ENCODE peak calls at places on chromosomes 13 and 19, in nine cellular contexts. One of them, this sample, is unnamed.

GRCh38 chr13:94312511-94313191 is 166.8 kb downstream of the DCT start:
- DNase-seq in fibroblast of lung: peak; percentile 32
- DNase-seq in H1: no peak
- DNase-seq in retinal pigment epithelial cell: no peak
- DNase-seq in adrenal gland: peak; percentile 23
- DNase-seq in dorsolateral prefrontal cortex: no peak
- DNase-seq in A549: no peak
- DNase-seq in fibroblast of pulmonary artery: no peak
- DNase-seq in foreskin fibroblast: no peak
- DNase-seq in this sample: no peak

GRCh38 chr13:42575938-42576337 is 2.0 kb downstream of the TNFSF11 start:
- DNase-seq in fibroblast of lung: no peak
- DNase-seq in H1: no peak
- DNase-seq in retinal pigment epithelial cell: no peak
- DNase-seq in adrenal gland: no peak
- DNase-seq in dorsolateral prefrontal cortex: no peak
- DNase-seq in A549: no peak
- DNase-seq in fibroblast of pulmonary artery: no peak
- DNase-seq in foreskin fibroblast: no peak
- DNase-seq in this sample: no peak

GRCh38 chr19:50552540-50552939 is 15.7 kb downstream of the LRRC4B start:
- DNase-seq in fibroblast of lung: no peak
- DNase-seq in H1: no peak
- DNase-seq in retinal pigment epithelial cell: no peak
- DNase-seq in adrenal gland: no peak
- DNase-seq in dorsolateral prefrontal cortex: no peak
- DNase-seq in A549: no peak
- DNase-seq in fibroblast of pulmonary artery: no peak
- DNase-seq in foreskin fibroblast: no peak
- DNase-seq in this sample: no peak

GRCh38 chr19:6730153-6730804 is 7.1 kb downstream of the GPR108 start:
- DNase-seq in fibroblast of lung: no peak
- DNase-seq in H1: peak; percentile 82
- DNase-seq in retinal pigment epithelial cell: no peak
- DNase-seq in adrenal gland: peak; percentile 94
- DNase-seq in dorsolateral prefrontal cortex: peak; percentile 47
- DNase-seq in A549: peak; percentile 84
- DNase-seq in fibroblast of pulmonary artery: no peak
- DNase-seq in foreskin fibroblast: no peak
- DNase-seq in this sample: no peak

GRCh38 chr13:43153436-43154082 is 130.2 kb downstream of the DNAJC15 start:
- DNase-seq in fibroblast of lung: peak; percentile 95
- DNase-seq in H1: no peak
- DNase-seq in retinal pigment epithelial cell: peak; percentile 52
- DNase-seq in adrenal gland: no peak
- DNase-seq in dorsolateral prefrontal cortex: no peak
- DNase-seq in A549: peak; percentile 41
- DNase-seq in fibroblast of pulmonary artery: peak; percentile 70
- DNase-seq in foreskin fibroblast: peak; percentile 91
- DNase-seq in this sample: peak; percentile 95

GRCh38 chr13:39888865-39889810 is 233.7 kb downstream of the COG6 start:
- DNase-seq in fibroblast of lung: peak; percentile 39
- DNase-seq in H1: no peak
- DNase-seq in retinal pigment epithelial cell: peak; percentile 63
- DNase-seq in adrenal gland: no peak
- DNase-seq in dorsolateral prefrontal cortex: no peak
- DNase-seq in A549: no peak
- DNase-seq in fibroblast of pulmonary artery: no peak
- DNase-seq in foreskin fibroblast: no peak
- DNase-seq in this sample: no peak

GRCh38 chr19:39296055-39296645 is at the start of gene IFNL1:
- DNase-seq in fibroblast of lung: no peak
- DNase-seq in H1: no peak
- DNase-seq in retinal pigment epithelial cell: no peak
- DNase-seq in adrenal gland: no peak
- DNase-seq in dorsolateral prefrontal cortex: no peak
- DNase-seq in A549: no peak
- DNase-seq in fibroblast of pulmonary artery: no peak
- DNase-seq in foreskin fibroblast: no peak
- DNase-seq in this sample: no peak

GRCh38 chr13:34334984-34335661 is 517.2 kb downstream of the RFC3 start:
- DNase-seq in fibroblast of lung: no peak
- DNase-seq in H1: no peak
- DNase-seq in retinal pigment epithelial cell: no peak
- DNase-seq in adrenal gland: no peak
- DNase-seq in dorsolateral prefrontal cortex: no peak
- DNase-seq in A549: no peak
- DNase-seq in fibroblast of pulmonary artery: no peak
- DNase-seq in foreskin fibroblast: peak; percentile 25
- DNase-seq in this sample: no peak

GRCh38 chr19:52219611-52220010 is 29.8 kb downstream of the PPP2R1A start:
- DNase-seq in fibroblast of lung: no peak
- DNase-seq in H1: no peak
- DNase-seq in retinal pigment epithelial cell: no peak
- DNase-seq in adrenal gland: peak; percentile 1
- DNase-seq in dorsolateral prefrontal cortex: no peak
- DNase-seq in A549: no peak
- DNase-seq in fibroblast of pulmonary artery: no peak
- DNase-seq in foreskin fibroblast: no peak
- DNase-seq in this sample: no peak

GRCh38 chr19:47587295-47587694 is 14.3 kb upstream of the ZNF541 start:
- DNase-seq in fibroblast of lung: peak; percentile 75
- DNase-seq in H1: no peak
- DNase-seq in retinal pigment epithelial cell: no peak
- DNase-seq in adrenal gland: no peak
- DNase-seq in dorsolateral prefrontal cortex: no peak
- DNase-seq in A549: no peak
- DNase-seq in fibroblast of pulmonary artery: peak; percentile 35
- DNase-seq in foreskin fibroblast: peak; percentile 56
- DNase-seq in this sample: no peak

GRCh38 chr13:50693755-50694154 is 149.7 kb downstream of the DLEU7 start:
- DNase-seq in fibroblast of lung: peak; percentile 80
- DNase-seq in H1: no peak
- DNase-seq in retinal pigment epithelial cell: no peak
- DNase-seq in adrenal gland: peak; percentile 29
- DNase-seq in dorsolateral prefrontal cortex: no peak
- DNase-seq in A549: no peak
- DNase-seq in fibroblast of pulmonary artery: peak; percentile 63
- DNase-seq in foreskin fibroblast: peak; percentile 78
- DNase-seq in this sample: peak; percentile 57

GRCh38 chr13:46124531-46124966 is 19.7 kb upstream of the CPB2 start:
- DNase-seq in fibroblast of lung: no peak
- DNase-seq in H1: no peak
- DNase-seq in retinal pigment epithelial cell: no peak
- DNase-seq in adrenal gland: peak; percentile 6
- DNase-seq in dorsolateral prefrontal cortex: no peak
- DNase-seq in A549: no peak
- DNase-seq in fibroblast of pulmonary artery: no peak
- DNase-seq in foreskin fibroblast: no peak
- DNase-seq in this sample: no peak

GRCh38 chr13:53150568-53150967 is 122.0 kb downstream of the OLFM4 start:
- DNase-seq in fibroblast of lung: no peak
- DNase-seq in H1: no peak
- DNase-seq in retinal pigment epithelial cell: peak; percentile 1
- DNase-seq in adrenal gland: no peak
- DNase-seq in dorsolateral prefrontal cortex: no peak
- DNase-seq in A549: no peak
- DNase-seq in fibroblast of pulmonary artery: no peak
- DNase-seq in foreskin fibroblast: no peak
- DNase-seq in this sample: no peak

GRCh38 chr19:6222884-6223283 is 56.9 kb downstream of the MLLT1 start:
- DNase-seq in fibroblast of lung: no peak
- DNase-seq in H1: no peak
- DNase-seq in retinal pigment epithelial cell: no peak
- DNase-seq in adrenal gland: peak; percentile 81
- DNase-seq in dorsolateral prefrontal cortex: no peak
- DNase-seq in A549: no peak
- DNase-seq in fibroblast of pulmonary artery: no peak
- DNase-seq in foreskin fibroblast: peak; percentile 42
- DNase-seq in this sample: no peak

GRCh38 chr19:21308778-21309177 is 20.4 kb downstream of the ZNF708 start:
- DNase-seq in fibroblast of lung: no peak
- DNase-seq in H1: no peak
- DNase-seq in retinal pigment epithelial cell: no peak
- DNase-seq in adrenal gland: no peak
- DNase-seq in dorsolateral prefrontal cortex: no peak
- DNase-seq in A549: no peak
- DNase-seq in fibroblast of pulmonary artery: peak; percentile 37
- DNase-seq in foreskin fibroblast: peak; percentile 1
- DNase-seq in this sample: no peak

GRCh38 chr13:32645854-32646253 is 59.6 kb downstream of the PDS5B start:
- DNase-seq in fibroblast of lung: peak; percentile 21
- DNase-seq in H1: no peak
- DNase-seq in retinal pigment epithelial cell: no peak
- DNase-seq in adrenal gland: no peak
- DNase-seq in dorsolateral prefrontal cortex: no peak
- DNase-seq in A549: no peak
- DNase-seq in fibroblast of pulmonary artery: no peak
- DNase-seq in foreskin fibroblast: no peak
- DNase-seq in this sample: no peak

GRCh38 chr13:63999614-64000013 is 2584.0 kb upstream of the PCDH20 start:
- DNase-seq in fibroblast of lung: no peak
- DNase-seq in H1: no peak
- DNase-seq in retinal pigment epithelial cell: no peak
- DNase-seq in adrenal gland: no peak
- DNase-seq in dorsolateral prefrontal cortex: no peak
- DNase-seq in A549: no peak
- DNase-seq in fibroblast of pulmonary artery: no peak
- DNase-seq in foreskin fibroblast: no peak
- DNase-seq in this sample: no peak

GRCh38 chr19:43651758-43652545 is 12.3 kb upstream of the CADM4 start:
- DNase-seq in fibroblast of lung: peak; percentile 50
- DNase-seq in H1: no peak
- DNase-seq in retinal pigment epithelial cell: no peak
- DNase-seq in adrenal gland: peak; percentile 81
- DNase-seq in dorsolateral prefrontal cortex: peak; percentile 76
- DNase-seq in A549: peak; percentile 84
- DNase-seq in fibroblast of pulmonary artery: peak; percentile 77
- DNase-seq in foreskin fibroblast: peak; percentile 78
- DNase-seq in this sample: peak; percentile 47

GRCh38 chr13:43946281-43946680 is 66.6 kb downstream of the LACC1 start:
- DNase-seq in fibroblast of lung: peak; percentile 55
- DNase-seq in H1: no peak
- DNase-seq in retinal pigment epithelial cell: peak; percentile 24
- DNase-seq in adrenal gland: no peak
- DNase-seq in dorsolateral prefrontal cortex: no peak
- DNase-seq in A549: no peak
- DNase-seq in fibroblast of pulmonary artery: no peak
- DNase-seq in foreskin fibroblast: no peak
- DNase-seq in this sample: peak; percentile 12

GRCh38 chr13:109784590-109785140 is 1.7 kb downstream of the IRS2 start:
- DNase-seq in fibroblast of lung: peak; percentile 72
- DNase-seq in H1: no peak
- DNase-seq in retinal pigment epithelial cell: no peak
- DNase-seq in adrenal gland: peak; percentile 88
- DNase-seq in dorsolateral prefrontal cortex: peak; percentile 52
- DNase-seq in A549: peak; percentile 79
- DNase-seq in fibroblast of pulmonary artery: peak; percentile 77
- DNase-seq in foreskin fibroblast: peak; percentile 94
- DNase-seq in this sample: no peak

GRCh38 chr13:109786457-109787134 is at the start of gene IRS2:
- DNase-seq in fibroblast of lung: peak; percentile 91
- DNase-seq in H1: peak; percentile 61
- DNase-seq in retinal pigment epithelial cell: peak; percentile 92
- DNase-seq in adrenal gland: peak; percentile 98
- DNase-seq in dorsolateral prefrontal cortex: peak; percentile 98
- DNase-seq in A549: peak; percentile 94
- DNase-seq in fibroblast of pulmonary artery: peak; percentile 95
- DNase-seq in foreskin fibroblast: peak; percentile 98
- DNase-seq in this sample: peak; percentile 76

GRCh38 chr13:109783815-109784589 is 2.4 kb downstream of the IRS2 start:
- DNase-seq in fibroblast of lung: no peak
- DNase-seq in H1: no peak
- DNase-seq in retinal pigment epithelial cell: no peak
- DNase-seq in adrenal gland: no peak
- DNase-seq in dorsolateral prefrontal cortex: no peak
- DNase-seq in A549: no peak
- DNase-seq in fibroblast of pulmonary artery: no peak
- DNase-seq in foreskin fibroblast: peak; percentile 57
- DNase-seq in this sample: no peak

GRCh38 chr13:109785892-109786450 is 412 bp downstream of the IRS2 start:
- DNase-seq in fibroblast of lung: no peak
- DNase-seq in H1: no peak
- DNase-seq in retinal pigment epithelial cell: no peak
- DNase-seq in adrenal gland: no peak
- DNase-seq in dorsolateral prefrontal cortex: no peak
- DNase-seq in A549: no peak
- DNase-seq in fibroblast of pulmonary artery: peak; percentile 33
- DNase-seq in foreskin fibroblast: no peak
- DNase-seq in this sample: no peak

GRCh38 chr13:109785141-109785891 is 1.1 kb downstream of the IRS2 start:
- DNase-seq in fibroblast of lung: peak; percentile 72
- DNase-seq in H1: no peak
- DNase-seq in retinal pigment epithelial cell: no peak
- DNase-seq in adrenal gland: peak; percentile 64
- DNase-seq in dorsolateral prefrontal cortex: no peak
- DNase-seq in A549: peak; percentile 62
- DNase-seq in fibroblast of pulmonary artery: peak; percentile 68
- DNase-seq in foreskin fibroblast: peak; percentile 81
- DNase-seq in this sample: no peak
- H3K4me3 ChIP-seq in fibroblast of lung: peak overlapping the region; percentile 55
- H3K4me3 ChIP-seq in H1: peak overlapping the region; percentile 67
- H3K4me3 ChIP-seq in retinal pigment epithelial cell: peak overlapping the region; percentile 77
- H3K4me3 ChIP-seq in adrenal gland: peak overlapping the region; percentile 35
- H3K4me3 ChIP-seq in dorsolateral prefrontal cortex: peak overlapping the region; percentile 59
- H3K4me3 ChIP-seq in A549: peak overlapping the region; percentile 89
- H3K4me3 ChIP-seq in fibroblast of pulmonary artery: peak overlapping the region; percentile 65
- H3K4me3 ChIP-seq in foreskin fibroblast: peak overlapping the region; percentile 72
- H3K4me3 ChIP-seq in this sample: peak overlapping the region; percentile 77

GRCh38 chr19:18672606-18673337 is 10.7 kb upstream of the CRTC1 start:
- DNase-seq in fibroblast of lung: peak; percentile 60
- DNase-seq in H1: no peak
- DNase-seq in retinal pigment epithelial cell: no peak
- DNase-seq in adrenal gland: no peak
- DNase-seq in dorsolateral prefrontal cortex: no peak
- DNase-seq in A549: peak; percentile 39
- DNase-seq in fibroblast of pulmonary artery: peak; percentile 53
- DNase-seq in foreskin fibroblast: peak; percentile 60
- DNase-seq in this sample: peak; percentile 29
- TF ChIP-seq CTCF in fibroblast of lung: peak; percentile 34
- TF ChIP-seq CTCF in H1: peak; percentile 37
- TF ChIP-seq CTCF in retinal pigment epithelial cell: peak; percentile 37
- TF ChIP-seq CTCF in adrenal gland: no peak
- TF ChIP-seq CTCF in dorsolateral prefrontal cortex: no peak
- TF ChIP-seq CTCF in A549: peak; percentile 22
- TF ChIP-seq CTCF in fibroblast of pulmonary artery: peak; percentile 39
- TF ChIP-seq CTCF in foreskin fibroblast: peak; percentile 33
- TF ChIP-seq CTCF in this sample: peak; percentile 54

GRCh38 chr19:57269515-57270250 is 10.6 kb upstream of the ZNF460 start:
- DNase-seq in fibroblast of lung: peak; percentile 96
- DNase-seq in H1: no peak
- DNase-seq in retinal pigment epithelial cell: peak; percentile 39
- DNase-seq in adrenal gland: no peak
- DNase-seq in dorsolateral prefrontal cortex: no peak
- DNase-seq in A549: no peak
- DNase-seq in fibroblast of pulmonary artery: peak; percentile 72
- DNase-seq in foreskin fibroblast: peak; percentile 87
- DNase-seq in this sample: peak; percentile 73
- H3K4me3 ChIP-seq in fibroblast of lung: no peak overlapping the region
- H3K4me3 ChIP-seq in H1: no peak overlapping the region
- H3K4me3 ChIP-seq in retinal pigment epithelial cell: no peak overlapping the region
- H3K4me3 ChIP-seq in adrenal gland: no peak overlapping the region
- H3K4me3 ChIP-seq in dorsolateral prefrontal cortex: no peak overlapping the region
- H3K4me3 ChIP-seq in A549: no peak overlapping the region
- H3K4me3 ChIP-seq in fibroblast of pulmonary artery: no peak overlapping the region
- H3K4me3 ChIP-seq in foreskin fibroblast: no peak overlapping the region
- H3K4me3 ChIP-seq in this sample: no peak overlapping the region

GRCh38 chr13:98690348-98691041 is 62.0 kb downstream of the SLC15A1 start:
- DNase-seq in fibroblast of lung: no peak
- DNase-seq in H1: no peak
- DNase-seq in retinal pigment epithelial cell: no peak
- DNase-seq in adrenal gland: no peak
- DNase-seq in dorsolateral prefrontal cortex: no peak
- DNase-seq in A549: no peak
- DNase-seq in fibroblast of pulmonary artery: no peak
- DNase-seq in foreskin fibroblast: no peak
- DNase-seq in this sample: no peak
- TF ChIP-seq CTCF in fibroblast of lung: no peak
- TF ChIP-seq CTCF in H1: no peak
- TF ChIP-seq CTCF in retinal pigment epithelial cell: no peak
- TF ChIP-seq CTCF in adrenal gland: no peak
- TF ChIP-seq CTCF in dorsolateral prefrontal cortex: no peak
- TF ChIP-seq CTCF in A549: no peak
- TF ChIP-seq CTCF in fibroblast of pulmonary artery: no peak
- TF ChIP-seq CTCF in foreskin fibroblast: no peak
- TF ChIP-seq CTCF in this sample: no peak

This sample was measured in astrocyte of the cerebellum.